ENCODE peak calls at places on chromosomes 12 and 14, in eight cellular contexts. Z is WERI-Rb-1, F is fibroblast of pulmonary artery, H is uterus, T is lower leg skin, N is GM06990, S is stomach, V is NB4. J is an unnamed sample.

GRCh38 chr14:85752179-85752578 is 222.2 kb downstream of the FLRT2 start:
- DNase-seq in Z (no peak), F (peak), H (no peak), T (no peak), N (no peak), S (no peak), V (no peak), J (no peak)

GRCh38 chr12:11067514-11067913 is 5.4 kb upstream of the TAS2R46 start:
- DNase-seq in Z (no peak), F (peak), H (peak), T (peak), N (no peak), S (no peak), V (no peak), J (no peak)

GRCh38 chr12:42020226-42020625 is 124.4 kb downstream of the GXYLT1 start:
- DNase-seq in Z (no peak), F (no peak), H (no peak), T (no peak), N (no peak), S (no peak), V (no peak), J (no peak)

GRCh38 chr12:31682136-31682962 is 22.9 kb downstream of the ETFBKMT start:
- DNase-seq in Z (peak), F (peak), H (peak), T (no peak), N (peak), S (peak), V (peak), J (peak)

GRCh38 chr12:23484238-23484637 is 465.2 kb downstream of the SOX5 start:
- DNase-seq in Z (no peak), F (no peak), H (no peak), T (no peak), N (no peak), S (no peak), V (no peak), J (no peak)

GRCh38 chr12:6093764-6094163 is 30.7 kb downstream of the VWF start:
- DNase-seq in Z (no peak), F (no peak), H (no peak), T (peak), N (no peak), S (peak), V (no peak), J (no peak)

GRCh38 chr12:69097619-69098368 is 141.6 kb upstream of the CPSF6 start:
- DNase-seq in Z (no peak), F (peak), H (no peak), T (no peak), N (no peak), S (no peak), V (no peak), J (no peak)

GRCh38 chr12:109773384-109774011 is 59.7 kb downstream of the TRPV4 start:
- DNase-seq in Z (no peak), F (no peak), H (no peak), T (peak), N (no peak), S (peak), V (peak), J (no peak)

GRCh38 chr12:124422570-124423523 is 128.0 kb downstream of the RFLNA start:
- DNase-seq in Z (peak), F (peak), H (peak), T (peak), N (no peak), S (peak), V (no peak), J (no peak)

GRCh38 chr14:25049559-25050493 is at the start of gene STXBP6:
- DNase-seq in Z (peak), F (peak), H (peak), T (peak), N (peak), S (peak), V (peak), J (peak)

GRCh38 chr14:55921516-55921915 is 196.7 kb upstream of the PELI2 start:
- DNase-seq in Z (no peak), F (no peak), H (no peak), T (no peak), N (no peak), S (no peak), V (no peak), J (no peak)

GRCh38 chr12:19095331-19095730 is 34.2 kb upstream of the PLEKHA5 start:
- DNase-seq in Z (no peak), F (no peak), H (no peak), T (no peak), N (no peak), S (no peak), V (no peak), J (no peak)

GRCh38 chr12:6282453-6282840 is 28.0 kb upstream of the PLEKHG6 start:
- DNase-seq in Z (no peak), F (no peak), H (no peak), T (no peak), N (no peak), S (no peak), V (no peak), J (no peak)

GRCh38 chr12:124053855-124054254 is 80.8 kb downstream of the ZNF664 start:
- DNase-seq in Z (peak), F (peak), H (peak), T (no peak), N (no peak), S (peak), V (peak), J (peak)

GRCh38 chr12:46458500-46459106 is 86.0 kb upstream of the SLC38A2 start:
- DNase-seq in Z (no peak), F (no peak), H (no peak), T (no peak), N (no peak), S (no peak), V (no peak), J (no peak)

GRCh38 chr14:91149462-91149861 is 35.6 kb downstream of the DGLUCY start:
- DNase-seq in Z (no peak), F (peak), H (peak), T (no peak), N (no peak), S (peak), V (peak), J (no peak)

GRCh38 chr12:12546314-12546772 is 16.3 kb downstream of the DUSP16 start:
- DNase-seq in Z (no peak), F (no peak), H (no peak), T (no peak), N (no peak), S (no peak), V (no peak), J (no peak)

GRCh38 chr12:46109343-46110219 is 119.2 kb upstream of the SCAF11 start:
- DNase-seq in Z (no peak), F (no peak), H (no peak), T (no peak), N (peak), S (no peak), V (no peak), J (no peak)

GRCh38 chr12:2537868-2538541 is 256.8 kb upstream of the FKBP4 start:
- DNase-seq in Z (peak), F (no peak), H (no peak), T (no peak), N (no peak), S (no peak), V (no peak), J (no peak)

GRCh38 chr14:22122227-22123187 is 448.9 kb upstream of the OR4E1 start:
- DNase-seq in Z (no peak), F (no peak), H (no peak), T (no peak), N (no peak), S (no peak), V (no peak), J (no peak)

GRCh38 chr12:752673-753400 is 458 bp downstream of the WNK1 start:
- DNase-seq in Z (peak), F (peak), H (no peak), T (peak), N (peak), S (peak), V (peak), J (peak)

GRCh38 chr14:61493239-61493638 is 171.9 kb downstream of the PRKCH start:
- DNase-seq in Z (no peak), F (peak), H (no peak), T (no peak), N (no peak), S (no peak), V (no peak), J (no peak)

GRCh38 chr12:80937391-80938238 is at the start of gene LIN7A:
- DNase-seq in Z (peak), F (peak), H (peak), T (peak), N (peak), S (peak), V (peak), J (peak)

GRCh38 chr12:41288188-41288811 is 100.2 kb downstream of the PDZRN4 start:
- DNase-seq in Z (no peak), F (no peak), H (no peak), T (no peak), N (no peak), S (no peak), V (no peak), J (no peak)

GRCh38 chr14:88439088-88439487 is 53.6 kb downstream of the SPATA7 start:
- DNase-seq in Z (no peak), F (no peak), H (no peak), T (no peak), N (no peak), S (no peak), V (no peak), J (no peak)

GRCh38 chr14:22567437-22567836 is 21.6 kb downstream of the DAD1 start:
- DNase-seq in Z (no peak), F (no peak), H (no peak), T (no peak), N (no peak), S (no peak), V (no peak), J (no peak)

GRCh38 chr12:11545438-11546330 is 103.8 kb upstream of the ETV6 start:
- DNase-seq in Z (no peak), F (peak), H (no peak), T (no peak), N (peak), S (no peak), V (peak), J (no peak)

GRCh38 chr14:75399819-75400678 is 27.8 kb upstream of the JDP2 start:
- DNase-seq in Z (peak), F (peak), H (peak), T (peak), N (no peak), S (peak), V (peak), J (no peak)

GRCh38 chr12:52178443-52178842 is 13.4 kb downstream of the KRT80 start:
- DNase-seq in Z (no peak), F (no peak), H (no peak), T (no peak), N (no peak), S (no peak), V (no peak), J (no peak)

GRCh38 chr12:52172956-52173355 is 18.9 kb downstream of the KRT80 start:
- DNase-seq in Z (no peak), F (no peak), H (no peak), T (no peak), N (no peak), S (no peak), V (no peak), J (peak)

GRCh38 chr12:52173526-52173925 is 18.3 kb downstream of the KRT80 start:
- DNase-seq in Z (no peak), F (no peak), H (no peak), T (no peak), N (no peak), S (no peak), V (no peak), J (peak)

GRCh38 chr12:52178984-52179383 is 12.8 kb downstream of the KRT80 start:
- DNase-seq in Z (no peak), F (no peak), H (no peak), T (no peak), N (no peak), S (no peak), V (no peak), J (peak)

GRCh38 chr12:52175411-52176350 is 16.1 kb downstream of the KRT80 start:
- DNase-seq in Z (peak), F (peak), H (no peak), T (no peak), N (no peak), S (no peak), V (no peak), J (peak)
- TF ChIP-seq CTCF in Z (peak), F (peak), H (no peak), T (no peak), N (no peak), S (no peak), V (no peak), J (no peak)

GRCh38 chr14:53180272-53181221 is 27.4 kb upstream of the DDHD1 start:
- DNase-seq in Z (peak), F (peak), H (no peak), T (no peak), N (peak), S (no peak), V (no peak), J (no peak)
- TF ChIP-seq CTCF in Z (peak), F (peak), H (peak), T (no peak), N (peak), S (no peak), V (no peak), J (no peak)

GRCh38 chr14:23894687-23895419 is 58.7 kb upstream of the DHRS4 start:
- DNase-seq in Z (no peak), F (no peak), H (no peak), T (no peak), N (no peak), S (no peak), V (no peak), J (no peak)

GRCh38 chr14:23899788-23900187 is 53.8 kb upstream of the DHRS4 start:
- DNase-seq in Z (no peak), F (no peak), H (no peak), T (no peak), N (no peak), S (no peak), V (no peak), J (no peak)

GRCh38 chr14:23895480-23895879 is 58.1 kb upstream of the DHRS4 start:
- DNase-seq in Z (no peak), F (peak), H (no peak), T (no peak), N (no peak), S (no peak), V (no peak), J (no peak)
- TF ChIP-seq CTCF in Z (no peak), F (peak), H (no peak), T (no peak), N (peak), S (no peak), V (peak), J (no peak)

GRCh38 chr12:98736352-98737326 is 91.5 kb downstream of the APAF1 start:
- DNase-seq in Z (peak), F (no peak), H (no peak), T (no peak), N (no peak), S (no peak), V (no peak), J (no peak)
- TF ChIP-seq CTCF in Z (no peak), F (no peak), H (no peak), T (no peak), N (no peak), S (no peak), V (no peak), J (no peak)

GRCh38 chr14:92656306-92656705 is 92.1 kb downstream of the LGMN start:
- DNase-seq in Z (no peak), F (no peak), H (no peak), T (no peak), N (no peak), S (no peak), V (no peak), J (no peak)
- TF ChIP-seq CTCF in Z (peak), F (peak), H (no peak), T (no peak), N (no peak), S (no peak), V (no peak), J (no peak)

DNA sequence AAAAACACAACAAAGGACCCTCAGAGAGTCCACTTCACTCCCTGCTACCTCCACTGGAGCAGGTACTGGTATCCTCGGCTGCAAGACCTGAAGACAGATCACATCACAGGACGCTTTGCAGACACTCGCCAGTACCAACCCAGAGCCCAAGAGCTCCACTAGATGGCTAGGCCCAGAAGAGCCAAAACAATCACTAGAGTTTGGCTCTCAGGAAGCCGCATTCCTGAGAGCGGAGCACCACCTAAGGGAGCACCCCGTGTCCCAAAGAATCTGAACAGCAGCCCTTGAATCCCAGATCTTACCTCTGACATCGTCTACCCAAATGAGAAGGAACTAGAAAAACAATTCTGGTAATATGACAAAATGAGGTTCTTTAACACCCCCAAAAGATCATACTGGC is 399.8 kb downstream of the RAD51B start:
- DNase-seq in Z (no peak), F (no peak), H (no peak), T (no peak), N (no peak), S (no peak), V (no peak), J (no peak)
- TF ChIP-seq CTCF in Z (no peak), F (no peak), H (no peak), T (no peak), N (no peak), S (no peak), V (no peak), J (no peak)

GRCh38 chr14:60164404-60164716 is 838 bp downstream of the DHRS7 start:
- DNase-seq in Z (no peak), F (no peak), H (no peak), T (no peak), N (no peak), S (no peak), V (no peak), J (no peak)

GRCh38 chr14:60166144-60166543 is 946 bp upstream of the DHRS7 start:
- DNase-seq in Z (no peak), F (no peak), H (peak), T (no peak), N (no peak), S (no peak), V (no peak), J (no peak)

GRCh38 chr14:60165547-60165876 is 314 bp upstream of the DHRS7 start:
- DNase-seq in Z (no peak), F (no peak), H (no peak), T (no peak), N (no peak), S (no peak), V (no peak), J (no peak)

GRCh38 chr14:60163741-60164140 is 1.5 kb downstream of the DHRS7 start:
- DNase-seq in Z (no peak), F (no peak), H (no peak), T (no peak), N (no peak), S (no peak), V (peak), J (no peak)

GRCh38 chr14:60164717-60165546 is at the start of gene DHRS7:
- DNase-seq in Z (peak), F (peak), H (peak), T (peak), N (peak), S (peak), V (peak), J (peak)
- TF ChIP-seq CTCF in Z (peak), F (peak), H (peak), T (no peak), N (peak), S (peak), V (peak), J (no peak)